ENCODE peak calls at places on chromosomes 1 and 21, in nine cellular contexts. M, H, F, V, L, G, S, E and Y are unnamed samples.

GRCh38 chr1:163537809-163538208 is 216.1 kb downstream of the NUF2 start:
- DNase-seq in M (no peak), H (no peak), F (no peak), V (no peak), L (no peak), G (no peak), S (no peak), E (no peak), Y (no peak)

GRCh38 chr1:205317311-205317917 is 4.1 kb downstream of the NUAK2 start:
- DNase-seq in M (peak), H (peak), F (peak), V (no peak), L (no peak), G (peak), S (no peak), E (no peak), Y (peak)

GRCh38 chr1:186330758-186331157 is 44.3 kb downstream of the TPR start:
- DNase-seq in M (no peak), H (no peak), F (no peak), V (no peak), L (no peak), G (no peak), S (no peak), E (no peak), Y (no peak)

GRCh38 chr21:36008505-36008904 is 51.8 kb downstream of the SETD4 start:
- DNase-seq in M (no peak), H (no peak), F (no peak), V (no peak), L (no peak), G (no peak), S (no peak), E (no peak), Y (no peak)

GRCh38 chr1:17874231-17874630 is 119.1 kb downstream of the ACTL8 start:
- DNase-seq in M (peak), H (no peak), F (no peak), V (no peak), L (no peak), G (peak), S (no peak), E (no peak), Y (no peak)

GRCh38 chr21:34129039-34129891 is 55.9 kb downstream of the MRPS6 start:
- DNase-seq in M (no peak), H (peak), F (no peak), V (peak), L (peak), G (peak), S (peak), E (peak), Y (peak)

GRCh38 chr1:98468111-98468717 is 193.3 kb upstream of the SNX7 start:
- DNase-seq in M (no peak), H (peak), F (peak), V (no peak), L (no peak), G (peak), S (no peak), E (no peak), Y (peak)

GRCh38 chr1:232629250-232630046 is 485 bp downstream of the SIPA1L2 start:
- DNase-seq in M (no peak), H (peak), F (peak), V (peak), L (no peak), G (peak), S (peak), E (no peak), Y (peak)

GRCh38 chr1:65939187-65939586 is 146.5 kb downstream of the PDE4B start:
- DNase-seq in M (no peak), H (no peak), F (no peak), V (no peak), L (no peak), G (no peak), S (no peak), E (no peak), Y (no peak)

GRCh38 chr1:181501612-181502011 is 18.3 kb downstream of the CACNA1E start:
- DNase-seq in M (no peak), H (no peak), F (no peak), V (no peak), L (no peak), G (no peak), S (no peak), E (no peak), Y (no peak)

GRCh38 chr21:44914176-44914874 is 6.4 kb downstream of the ITGB2 start:
- DNase-seq in M (no peak), H (no peak), F (no peak), V (peak), L (no peak), G (no peak), S (no peak), E (peak), Y (no peak)

GRCh38 chr1:112544753-112545152 is 36.0 kb downstream of the WNT2B start:
- DNase-seq in M (no peak), H (peak), F (no peak), V (no peak), L (no peak), G (peak), S (no peak), E (no peak), Y (no peak)

GRCh38 chr1:223849855-223850254 is 4.1 kb upstream of the TP53BP2 start:
- DNase-seq in M (no peak), H (no peak), F (no peak), V (no peak), L (no peak), G (no peak), S (no peak), E (no peak), Y (no peak)

GRCh38 chr1:102595106-102595505 is 513.2 kb downstream of the COL11A1 start:
- DNase-seq in M (no peak), H (no peak), F (no peak), V (no peak), L (no peak), G (peak), S (no peak), E (no peak), Y (no peak)

GRCh38 chr1:8642114-8642513 is 175.3 kb downstream of the RERE start:
- DNase-seq in M (no peak), H (no peak), F (no peak), V (no peak), L (no peak), G (no peak), S (no peak), E (no peak), Y (no peak)

GRCh38 chr21:43347864-43348766 is 78.8 kb downstream of the SIK1 start:
- DNase-seq in M (no peak), H (no peak), F (no peak), V (no peak), L (no peak), G (no peak), S (no peak), E (no peak), Y (no peak)

GRCh38 chr1:29478046-29478791 is 241.9 kb downstream of the PTPRU start:
- DNase-seq in M (no peak), H (no peak), F (no peak), V (no peak), L (peak), G (no peak), S (no peak), E (no peak), Y (no peak)

GRCh38 chr1:6025269-6026094 is 20.2 kb upstream of the KCNAB2 start:
- DNase-seq in M (no peak), H (peak), F (no peak), V (peak), L (no peak), G (peak), S (no peak), E (no peak), Y (no peak)

GRCh38 chr1:184545601-184546000 is 158.8 kb downstream of the C1orf21 start:
- DNase-seq in M (no peak), H (peak), F (no peak), V (no peak), L (no peak), G (peak), S (no peak), E (no peak), Y (no peak)

GRCh38 chr1:78731674-78732073 is 82.0 kb downstream of the IFI44 start:
- DNase-seq in M (no peak), H (no peak), F (no peak), V (no peak), L (no peak), G (no peak), S (no peak), E (no peak), Y (no peak)

GRCh38 chr21:32702702-32703101 is 25.1 kb downstream of the SYNJ1 start:
- DNase-seq in M (no peak), H (peak), F (no peak), V (no peak), L (no peak), G (peak), S (no peak), E (no peak), Y (no peak)

GRCh38 chr1:59013276-59013927 is 229.6 kb upstream of the JUN start:
- DNase-seq in M (no peak), H (peak), F (no peak), V (no peak), L (no peak), G (peak), S (no peak), E (no peak), Y (no peak)

GRCh38 chr1:15966081-15966955 is 9.6 kb downstream of the ZBTB17 start:
- DNase-seq in M (no peak), H (peak), F (no peak), V (peak), L (no peak), G (peak), S (no peak), E (peak), Y (no peak)

GRCh38 chr1:67894981-67895735 is 61.9 kb upstream of the GNG12 start:
- DNase-seq in M (no peak), H (peak), F (no peak), V (no peak), L (no peak), G (no peak), S (no peak), E (no peak), Y (no peak)